ENCODE peak calls at places on chromosome 14, in nine cellular contexts. One of them, this sample, is unnamed.

GRCh38 chr14:101988377-101988776 is 24.0 kb downstream of the DYNC1H1 start:
- DNase-seq in lower leg skin: no peak
- DNase-seq in neural progenitor cell: no peak
- DNase-seq in heart right ventricle: no peak
- DNase-seq in left ventricle myocardium inferior: no peak
- DNase-seq in choroid plexus epithelial cell: no peak
- DNase-seq in cardiac muscle cell: no peak
- DNase-seq in ovary: no peak
- DNase-seq in AG04449: no peak
- DNase-seq in this sample: no peak

GRCh38 chr14:68379510-68380303 is 413.2 kb downstream of the ZFP36L1 start:
- DNase-seq in lower leg skin: no peak
- DNase-seq in AG04449: no peak
- DNase-seq in neural progenitor cell: no peak
- DNase-seq in ovary: no peak
- DNase-seq in choroid plexus epithelial cell: no peak
- DNase-seq in left ventricle myocardium inferior: no peak
- DNase-seq in cardiac muscle cell: no peak
- DNase-seq in heart right ventricle: no peak
- DNase-seq in this sample: no peak

GRCh38 chr14:62844546-62844945 is 200.7 kb downstream of the KCNH5 start:
- DNase-seq in neural progenitor cell: no peak
- DNase-seq in left ventricle myocardium inferior: no peak
- DNase-seq in ovary: no peak
- DNase-seq in lower leg skin: no peak
- DNase-seq in cardiac muscle cell: no peak
- DNase-seq in AG04449: no peak
- DNase-seq in heart right ventricle: no peak
- DNase-seq in choroid plexus epithelial cell: no peak
- DNase-seq in this sample: no peak

GRCh38 chr14:28707814-28708213 is 58.8 kb upstream of the FOXG1 start:
- DNase-seq in cardiac muscle cell: no peak
- DNase-seq in neural progenitor cell: no peak
- DNase-seq in choroid plexus epithelial cell: peak
- DNase-seq in lower leg skin: no peak
- DNase-seq in left ventricle myocardium inferior: no peak
- DNase-seq in heart right ventricle: no peak
- DNase-seq in ovary: no peak
- DNase-seq in AG04449: peak
- DNase-seq in this sample: peak

GRCh38 chr14:74866708-74867389 is 9.1 kb downstream of the PROX2 start:
- DNase-seq in heart right ventricle: no peak
- DNase-seq in cardiac muscle cell: no peak
- DNase-seq in neural progenitor cell: no peak
- DNase-seq in left ventricle myocardium inferior: no peak
- DNase-seq in choroid plexus epithelial cell: no peak
- DNase-seq in lower leg skin: no peak
- DNase-seq in AG04449: no peak
- DNase-seq in ovary: no peak
- DNase-seq in this sample: no peak

GRCh38 chr14:89425931-89426330 is 8.9 kb upstream of the FOXN3 start:
- DNase-seq in left ventricle myocardium inferior: no peak
- DNase-seq in lower leg skin: no peak
- DNase-seq in choroid plexus epithelial cell: peak
- DNase-seq in ovary: no peak
- DNase-seq in heart right ventricle: no peak
- DNase-seq in neural progenitor cell: no peak
- DNase-seq in cardiac muscle cell: no peak
- DNase-seq in AG04449: peak
- DNase-seq in this sample: peak

GRCh38 chr14:81408595-81408994 is 8.5 kb upstream of the STON2 start:
- DNase-seq in lower leg skin: no peak
- DNase-seq in cardiac muscle cell: no peak
- DNase-seq in left ventricle myocardium inferior: no peak
- DNase-seq in ovary: no peak
- DNase-seq in heart right ventricle: no peak
- DNase-seq in choroid plexus epithelial cell: no peak
- DNase-seq in neural progenitor cell: no peak
- DNase-seq in AG04449: no peak
- DNase-seq in this sample: no peak

GRCh38 chr14:106879241-106879640 is 1352.9 kb downstream of the TMEM121 start:
- DNase-seq in heart right ventricle: no peak
- DNase-seq in cardiac muscle cell: no peak
- DNase-seq in AG04449: no peak
- DNase-seq in lower leg skin: no peak
- DNase-seq in ovary: peak
- DNase-seq in left ventricle myocardium inferior: no peak
- DNase-seq in neural progenitor cell: no peak
- DNase-seq in choroid plexus epithelial cell: no peak
- DNase-seq in this sample: no peak

GRCh38 chr14:74324945-74325361 is 22.2 kb upstream of the ABCD4 start:
- DNase-seq in heart right ventricle: no peak
- DNase-seq in choroid plexus epithelial cell: peak
- DNase-seq in left ventricle myocardium inferior: no peak
- DNase-seq in lower leg skin: no peak
- DNase-seq in ovary: no peak
- DNase-seq in cardiac muscle cell: peak
- DNase-seq in AG04449: no peak
- DNase-seq in neural progenitor cell: peak
- DNase-seq in this sample: no peak

GRCh38 chr14:44170099-44170498 is 337.0 kb downstream of the FSCB start:
- DNase-seq in choroid plexus epithelial cell: no peak
- DNase-seq in cardiac muscle cell: no peak
- DNase-seq in left ventricle myocardium inferior: no peak
- DNase-seq in neural progenitor cell: no peak
- DNase-seq in heart right ventricle: no peak
- DNase-seq in lower leg skin: no peak
- DNase-seq in ovary: no peak
- DNase-seq in AG04449: no peak
- DNase-seq in this sample: no peak

GRCh38 chr14:102986810-102987579 is 64.5 kb downstream of the AMN start:
- DNase-seq in left ventricle myocardium inferior: no peak
- DNase-seq in AG04449: no peak
- DNase-seq in lower leg skin: no peak
- DNase-seq in ovary: no peak
- DNase-seq in neural progenitor cell: no peak
- DNase-seq in choroid plexus epithelial cell: peak
- DNase-seq in heart right ventricle: no peak
- DNase-seq in cardiac muscle cell: no peak
- DNase-seq in this sample: no peak

GRCh38 chr14:90460136-90460535 is 63.3 kb downstream of the CALM1 start:
- DNase-seq in heart right ventricle: no peak
- DNase-seq in lower leg skin: peak
- DNase-seq in AG04449: no peak
- DNase-seq in left ventricle myocardium inferior: no peak
- DNase-seq in choroid plexus epithelial cell: no peak
- DNase-seq in cardiac muscle cell: no peak
- DNase-seq in ovary: no peak
- DNase-seq in neural progenitor cell: no peak
- DNase-seq in this sample: peak

GRCh38 chr14:105486974-105487448 is 325 bp downstream of the CRIP1 start:
- DNase-seq in ovary: no peak
- DNase-seq in cardiac muscle cell: no peak
- DNase-seq in left ventricle myocardium inferior: peak
- DNase-seq in lower leg skin: peak
- DNase-seq in AG04449: no peak
- DNase-seq in neural progenitor cell: peak
- DNase-seq in heart right ventricle: peak
- DNase-seq in choroid plexus epithelial cell: no peak
- DNase-seq in this sample: no peak

GRCh38 chr14:50001146-50001998 is 108.5 kb downstream of the ARF6 start:
- DNase-seq in ovary: no peak
- DNase-seq in heart right ventricle: no peak
- DNase-seq in lower leg skin: peak
- DNase-seq in neural progenitor cell: no peak
- DNase-seq in cardiac muscle cell: no peak
- DNase-seq in AG04449: no peak
- DNase-seq in choroid plexus epithelial cell: peak
- DNase-seq in left ventricle myocardium inferior: no peak
- DNase-seq in this sample: peak

GRCh38 chr14:60183724-60184596 is 18.8 kb upstream of the DHRS7 start:
- DNase-seq in AG04449: no peak
- DNase-seq in ovary: no peak
- DNase-seq in choroid plexus epithelial cell: peak
- DNase-seq in neural progenitor cell: peak
- DNase-seq in left ventricle myocardium inferior: no peak
- DNase-seq in lower leg skin: no peak
- DNase-seq in heart right ventricle: peak
- DNase-seq in cardiac muscle cell: peak
- DNase-seq in this sample: no peak

GRCh38 chr14:23457587-23458445 is 11.7 kb upstream of the NGDN start:
- DNase-seq in cardiac muscle cell: no peak
- DNase-seq in left ventricle myocardium inferior: no peak
- DNase-seq in choroid plexus epithelial cell: no peak
- DNase-seq in AG04449: no peak
- DNase-seq in neural progenitor cell: no peak
- DNase-seq in ovary: no peak
- DNase-seq in lower leg skin: no peak
- DNase-seq in heart right ventricle: no peak
- DNase-seq in this sample: no peak

GRCh38 chr14:79057333-79057732 is 887.2 kb downstream of the NRXN3 start:
- DNase-seq in neural progenitor cell: no peak
- DNase-seq in cardiac muscle cell: no peak
- DNase-seq in heart right ventricle: no peak
- DNase-seq in left ventricle myocardium inferior: no peak
- DNase-seq in choroid plexus epithelial cell: peak
- DNase-seq in ovary: no peak
- DNase-seq in lower leg skin: no peak
- DNase-seq in AG04449: no peak
- DNase-seq in this sample: no peak
- TF ChIP-seq CTCF in neural progenitor cell: no peak
- TF ChIP-seq CTCF in cardiac muscle cell: no peak
- TF ChIP-seq CTCF in heart right ventricle: no peak
- TF ChIP-seq CTCF in left ventricle myocardium inferior: no peak
- TF ChIP-seq CTCF in choroid plexus epithelial cell: no peak
- TF ChIP-seq CTCF in ovary: no peak
- TF ChIP-seq CTCF in lower leg skin: no peak
- TF ChIP-seq CTCF in AG04449: no peak
- TF ChIP-seq CTCF in this sample: no peak

DNA sequence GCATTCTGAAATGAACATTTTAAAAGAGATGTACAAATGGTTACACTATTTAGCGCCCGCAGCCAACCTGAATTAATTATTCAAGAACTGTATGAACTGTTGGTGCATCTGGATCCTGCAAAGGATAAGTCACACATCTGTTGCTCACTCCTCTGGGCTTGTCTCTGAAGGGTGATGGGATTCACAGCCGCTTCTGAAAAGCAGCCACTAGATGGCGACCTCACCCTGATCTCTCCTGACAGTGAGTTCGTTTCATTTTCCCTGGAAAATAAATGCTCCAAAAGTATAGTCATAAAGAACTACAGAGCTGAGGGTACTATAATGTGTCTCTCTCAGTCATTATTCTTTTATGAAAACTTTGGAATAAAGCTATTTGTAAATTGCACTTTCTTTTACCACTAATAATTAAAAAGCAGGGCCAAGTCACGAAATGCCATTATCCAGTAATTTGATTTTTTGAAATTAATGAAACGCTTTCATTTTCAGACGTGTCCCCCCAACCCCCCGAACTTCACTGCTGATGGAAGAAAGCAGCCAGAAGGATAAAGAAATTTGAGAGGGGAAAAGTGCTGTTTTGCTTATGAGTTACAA is 789.6 kb downstream of the NRXN3 start:
- DNase-seq in ovary: peak
- DNase-seq in neural progenitor cell: peak
- DNase-seq in choroid plexus epithelial cell: peak
- DNase-seq in AG04449: peak
- DNase-seq in heart right ventricle: peak
- DNase-seq in left ventricle myocardium inferior: peak
- DNase-seq in lower leg skin: peak
- DNase-seq in cardiac muscle cell: peak
- DNase-seq in this sample: no peak
- H3K4me3 ChIP-seq in ovary: peak
- H3K4me3 ChIP-seq in neural progenitor cell: no peak
- H3K4me3 ChIP-seq in choroid plexus epithelial cell: peak
- H3K4me3 ChIP-seq in AG04449: no peak
- H3K4me3 ChIP-seq in heart right ventricle: peak
- H3K4me3 ChIP-seq in left ventricle myocardium inferior: peak
- H3K4me3 ChIP-seq in lower leg skin: no peak
- H3K4me3 ChIP-seq in cardiac muscle cell: no peak
- H3K4me3 ChIP-seq in this sample: no peak

DNA sequence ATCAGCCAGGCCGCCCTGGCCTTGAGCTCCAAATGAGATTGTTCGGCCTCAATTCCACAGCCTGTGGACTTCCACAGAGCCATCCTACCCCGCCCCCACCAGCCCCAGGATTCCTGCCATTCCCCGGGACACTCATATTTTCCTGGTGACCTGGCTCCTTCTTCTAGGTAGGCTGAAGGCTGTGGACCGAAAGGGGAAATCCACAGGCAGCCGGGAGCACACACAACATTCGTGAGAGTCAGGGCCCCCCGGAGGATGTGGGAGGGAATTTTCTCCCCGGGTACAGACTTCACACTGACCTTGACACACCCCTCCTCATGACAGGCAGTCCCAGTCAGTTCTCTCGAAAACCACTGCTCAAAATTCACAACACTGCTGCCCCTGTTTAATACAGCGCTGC is 39.9 kb downstream of the RIN3 start:
- DNase-seq in choroid plexus epithelial cell: peak
- DNase-seq in lower leg skin: no peak
- DNase-seq in heart right ventricle: no peak
- DNase-seq in left ventricle myocardium inferior: no peak
- DNase-seq in cardiac muscle cell: peak
- DNase-seq in neural progenitor cell: no peak
- DNase-seq in ovary: peak
- DNase-seq in AG04449: no peak
- DNase-seq in this sample: no peak
- TF ChIP-seq CTCF in choroid plexus epithelial cell: peak
- TF ChIP-seq CTCF in lower leg skin: no peak
- TF ChIP-seq CTCF in heart right ventricle: no peak
- TF ChIP-seq CTCF in left ventricle myocardium inferior: no peak
- TF ChIP-seq CTCF in cardiac muscle cell: peak
- TF ChIP-seq CTCF in neural progenitor cell: no peak
- TF ChIP-seq CTCF in ovary: no peak
- TF ChIP-seq CTCF in AG04449: peak
- TF ChIP-seq CTCF in this sample: peak

GRCh38 chr14:54627325-54627717 is 60.4 kb downstream of the SAMD4A start:
- DNase-seq in left ventricle myocardium inferior: no peak
- DNase-seq in ovary: no peak
- DNase-seq in cardiac muscle cell: no peak
- DNase-seq in choroid plexus epithelial cell: no peak
- DNase-seq in neural progenitor cell: no peak
- DNase-seq in heart right ventricle: no peak
- DNase-seq in AG04449: no peak
- DNase-seq in lower leg skin: no peak
- DNase-seq in this sample: no peak
- H3K4me3 ChIP-seq in left ventricle myocardium inferior: peak
- H3K4me3 ChIP-seq in ovary: no peak
- H3K4me3 ChIP-seq in cardiac muscle cell: no peak
- H3K4me3 ChIP-seq in choroid plexus epithelial cell: peak
- H3K4me3 ChIP-seq in neural progenitor cell: no peak
- H3K4me3 ChIP-seq in heart right ventricle: peak
- H3K4me3 ChIP-seq in AG04449: peak
- H3K4me3 ChIP-seq in lower leg skin: no peak
- H3K4me3 ChIP-seq in this sample: no peak

This sample was measured in retinal pigment epithelial cell.